ENCODE peak calls at places on chromosomes 13 and 19, in four cellular contexts. O, C, R and F are unnamed samples.

GRCh38 chr13:89678722-89679121 is 1668.8 kb upstream of the MIR17HG start:
- DNase-seq in O (no peak), C (no peak), R (no peak), F (no peak)

GRCh38 chr19:7637374-7638256 is 705 bp downstream of the STXBP2 start:
- DNase-seq in O (peak; percentile 59), C (no peak), R (no peak), F (peak; percentile 81)

GRCh38 chr13:28753208-28753892 is 34.6 kb upstream of the SLC46A3 start:
- DNase-seq in O (peak; percentile 55), C (peak; percentile 78), R (no peak), F (no peak)

GRCh38 chr19:49851456-49852259 is 699 bp downstream of the PTOV1 start:
- DNase-seq in O (no peak), C (no peak), R (peak; percentile 51), F (peak; percentile 69)

GRCh38 chr19:55809381-55810058 is 22.3 kb downstream of the NLRP11 start:
- DNase-seq in O (peak; percentile 71), C (no peak), R (no peak), F (peak; percentile 77)

GRCh38 chr19:35100588-35101533 is 14.8 kb upstream of the FXYD3 start:
- DNase-seq in O (no peak), C (no peak), R (no peak), F (no peak)

GRCh38 chr13:48006396-48006795 is 5.3 kb upstream of the SUCLA2 start:
- DNase-seq in O (no peak), C (no peak), R (no peak), F (no peak)

GRCh38 chr19:871446-872265 is 12.2 kb downstream of the CFD start:
- DNase-seq in O (no peak), C (no peak), R (no peak), F (no peak)

GRCh38 chr13:93002071-93002470 is 224.5 kb upstream of the GPC6 start:
- DNase-seq in O (no peak), C (no peak), R (no peak), F (no peak)

GRCh38 chr19:2517881-2518601 is 42.1 kb downstream of the GADD45B start:
- DNase-seq in O (no peak), C (no peak), R (no peak), F (no peak)

GRCh38 chr19:35295792-35296462 is 4.0 kb downstream of the MAG start:
- DNase-seq in O (peak; percentile 16), C (no peak), R (no peak), F (no peak)

GRCh38 chr13:52738719-52739467 is 727 bp downstream of the CNMD start:
- DNase-seq in O (no peak), C (peak; percentile 84), R (no peak), F (peak; percentile 44)

GRCh38 chr13:113205428-113205931 is 3.0 kb downstream of the PCID2 start:
- DNase-seq in O (no peak), C (no peak), R (no peak), F (peak; percentile 69)

GRCh38 chr13:47518530-47518929 is 482.5 kb downstream of the SUCLA2 start:
- DNase-seq in O (no peak), C (no peak), R (no peak), F (no peak)

GRCh38 chr19:7850429-7850819 is 20.4 kb downstream of the EVI5L start:
- DNase-seq in O (no peak), C (no peak), R (no peak), F (no peak)

GRCh38 chr13:23350009-23350408 is 83.5 kb downstream of the SACS start:
- DNase-seq in O (no peak), C (no peak), R (no peak), F (no peak)

GRCh38 chr19:8342684-8343482 is at the start of gene KANK3:
- DNase-seq in O (peak; percentile 95), C (peak; percentile 97), R (peak; percentile 84), F (peak; percentile 94)

GRCh38 chr19:41795031-41795461 is 1.3 kb upstream of the CEACAM3 start:
- DNase-seq in O (peak; percentile 63), C (no peak), R (no peak), F (peak; percentile 59)

GRCh38 chr13:101473458-101473857 is 21.0 kb downstream of the ITGBL1 start:
- DNase-seq in O (no peak), C (no peak), R (no peak), F (no peak)

GRCh38 chr19:43631491-43631890 is 8.2 kb downstream of the CADM4 start:
- DNase-seq in O (no peak), C (no peak), R (no peak), F (no peak)

GRCh38 chr13:80336335-80336734 is 4.6 kb downstream of the SPRY2 start:
- DNase-seq in O (no peak), C (no peak), R (no peak), F (no peak)
- TF ChIP-seq POLR2A in O (no peak), C (no peak), R (no peak), F (no peak)

GRCh38 chr19:48713864-48714755 is 5.4 kb downstream of the MAMSTR start:
- DNase-seq in O (peak; percentile 99), C (peak; percentile 100), R (peak; percentile 100), F (peak; percentile 100)
- TF ChIP-seq POLR2A in O (peak; percentile 64), C (no peak), R (peak; percentile 66), F (no peak)

DNA sequence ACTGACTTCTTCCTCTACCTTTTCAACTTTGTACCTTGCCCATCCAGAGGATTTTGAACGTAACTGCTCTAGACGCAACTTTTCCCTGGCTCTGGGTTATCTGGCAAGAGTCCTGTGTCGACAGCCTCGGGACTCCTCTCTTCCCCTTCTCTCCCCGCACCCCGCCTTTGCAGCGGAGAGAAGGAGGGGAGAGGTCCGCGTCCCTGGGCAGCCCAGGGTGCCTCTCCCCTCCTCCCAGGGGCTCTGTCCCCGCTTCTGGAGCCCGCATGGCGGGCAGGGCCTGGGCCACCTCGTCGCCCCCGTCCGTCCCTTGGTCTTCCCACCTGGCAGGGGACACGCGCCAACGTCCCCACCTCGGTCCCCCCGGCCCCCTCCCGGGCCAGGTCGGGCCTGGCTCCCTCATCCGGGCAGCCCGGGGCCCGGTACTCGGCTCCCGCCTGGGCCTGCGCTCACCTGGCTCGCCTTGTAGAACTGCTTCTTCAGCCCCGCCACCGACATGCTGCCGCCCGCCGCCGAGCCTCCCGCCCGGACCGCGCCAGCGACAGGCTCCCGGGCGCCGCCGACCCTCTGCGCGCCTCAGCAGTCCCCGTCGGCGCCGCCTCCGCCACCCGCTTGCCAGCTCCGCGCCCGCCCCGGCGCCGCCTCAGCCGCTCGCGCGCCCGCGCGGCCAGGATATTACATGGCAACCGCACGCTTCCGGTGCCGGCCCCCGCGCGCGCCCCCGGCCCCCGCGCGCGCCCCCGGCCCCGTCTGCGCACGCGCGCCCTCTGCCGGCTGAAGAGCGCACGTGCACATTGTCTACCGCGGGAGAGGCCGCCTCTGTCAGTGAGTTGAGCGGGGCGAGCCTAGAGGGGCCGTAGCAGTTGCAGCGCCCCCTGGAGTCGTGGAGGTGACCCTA is at the start of gene SH3GL1:
- DNase-seq in O (peak; percentile 95), C (peak; percentile 98), R (peak; percentile 91), F (peak; percentile 97)
- TF ChIP-seq POLR2A in O (peak; percentile 23), C (peak; percentile 18), R (peak; percentile 84), F (peak; percentile 67)

DNA sequence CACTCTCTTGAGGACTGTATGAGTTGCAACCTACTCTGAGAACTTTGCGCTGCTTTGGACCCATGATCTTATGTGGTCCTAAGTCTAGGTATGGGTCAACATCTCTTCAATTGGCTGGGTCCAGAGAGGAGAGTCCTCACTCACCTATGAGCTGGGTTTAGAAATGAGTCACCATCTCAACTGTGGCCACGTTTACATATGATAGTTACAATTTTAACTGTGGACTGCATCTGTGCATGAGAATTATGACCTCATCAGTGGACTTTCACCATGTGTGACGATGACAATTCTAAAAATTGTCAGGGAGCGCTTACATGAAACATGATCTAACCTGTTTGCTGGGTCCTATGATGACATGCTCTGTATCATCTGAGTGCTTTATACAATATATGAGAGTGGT is 12.7 kb upstream of the ZNF724 start:
- DNase-seq in O (no peak), C (no peak), R (no peak), F (no peak)
- TF ChIP-seq POLR2A in O (no peak), C (no peak), R (no peak), F (no peak)

GRCh38 chr19:19095691-19096090 is 31.9 kb downstream of the SLC25A42 start:
- DNase-seq in O (no peak), C (no peak), R (no peak), F (no peak)

GRCh38 chr19:19096641-19097627 is 33.1 kb downstream of the SLC25A42 start:
- DNase-seq in O (peak; percentile 65), C (no peak), R (no peak), F (no peak)

GRCh38 chr19:19101540-19101939 is 36.7 kb downstream of the TMEM161A start:
- DNase-seq in O (no peak), C (no peak), R (no peak), F (no peak)

GRCh38 chr19:19098084-19098702 is 34.4 kb downstream of the SLC25A42 start:
- DNase-seq in O (no peak), C (no peak), R (no peak), F (no peak)

GRCh38 chr19:19098703-19099632 is 35.2 kb downstream of the SLC25A42 start:
- DNase-seq in O (no peak), C (no peak), R (no peak), F (no peak)
- TF ChIP-seq POLR2A in O (no peak), C (no peak), R (no peak), F (no peak)

GRCh38 chr19:47273313-47274070 is 1.2 kb upstream of the INAFM1 start:
- DNase-seq in O (peak; percentile 95), C (peak; percentile 97), R (peak; percentile 93), F (peak; percentile 92)
- TF ChIP-seq POLR2A in O (peak; percentile 97), C (peak; percentile 56), R (peak; percentile 77), F (peak; percentile 82)

GRCh38 chr19:13155472-13156284 is 5.5 kb downstream of the IER2 start:
- DNase-seq in O (peak; percentile 88), C (peak; percentile 93), R (peak; percentile 82), F (peak; percentile 54)
- TF ChIP-seq POLR2A in O (peak; percentile 16), C (peak; percentile 13), R (no peak), F (no peak)

GRCh38 chr19:29714371-29714952 is 599 bp downstream of the C19orf12 start:
- DNase-seq in O (no peak), C (no peak), R (no peak), F (peak; percentile 39)

GRCh38 chr19:29715695-29716581 is 877 bp upstream of the C19orf12 start:
- DNase-seq in O (peak; percentile 42), C (no peak), R (no peak), F (peak; percentile 47)

GRCh38 chr19:29712744-29713516 is 2.1 kb downstream of the C19orf12 start:
- DNase-seq in O (no peak), C (no peak), R (no peak), F (no peak)

GRCh38 chr19:29717051-29717450 is 2.0 kb upstream of the C19orf12 start:
- DNase-seq in O (no peak), C (no peak), R (no peak), F (no peak)

DNA sequence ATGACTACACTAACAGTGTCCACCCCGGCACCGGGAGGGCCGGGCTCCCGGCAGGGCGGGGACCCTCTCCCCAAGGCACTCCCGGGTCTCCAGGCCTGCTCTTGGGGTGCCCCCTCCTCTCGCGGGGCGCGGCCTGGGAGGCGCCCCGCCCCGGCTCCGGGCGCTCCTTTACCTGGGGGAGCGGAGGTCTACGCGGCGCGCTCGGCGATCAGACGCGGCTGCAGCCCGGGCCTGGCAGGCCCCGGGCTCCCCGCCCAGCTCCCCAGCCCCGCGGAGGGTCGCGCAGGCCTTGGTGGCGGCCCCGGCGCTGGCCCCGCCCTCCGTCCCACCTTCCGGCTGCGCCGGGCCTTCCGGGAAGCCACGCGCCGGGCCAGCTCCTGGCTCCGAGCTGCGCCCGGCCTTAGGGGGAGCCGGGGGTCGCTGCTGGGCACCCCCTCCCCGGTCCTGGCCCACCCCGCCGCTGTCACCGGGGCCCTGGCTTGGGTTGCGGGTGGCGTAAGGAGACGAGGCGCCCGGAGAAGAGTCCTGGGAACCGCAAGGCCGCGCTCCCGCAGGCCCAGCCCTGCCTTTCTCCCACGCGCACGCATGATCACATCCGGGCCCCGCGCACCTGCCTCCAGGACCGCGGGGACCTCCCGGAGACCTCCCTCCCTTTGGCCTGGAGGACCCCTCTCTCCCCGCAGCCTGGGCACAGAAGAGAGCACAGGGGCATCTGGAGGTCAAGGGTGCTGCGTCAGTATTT is at the start of gene C19orf12:
- DNase-seq in O (peak; percentile 64), C (no peak), R (peak; percentile 69), F (peak; percentile 65)
- TF ChIP-seq POLR2A in O (peak; percentile 78), C (peak; percentile 79), R (peak; percentile 57), F (peak; percentile 66)